ENCODE peak calls at places on chromosomes 13 and 19, in eight cellular contexts. N is activated CD4-positive, alpha-beta T cell treated with anti-CD3 and anti-CD28 coated beads, Interleukin-2, amount 10 ng/mL, durations not matched to agents 7 days and 5 days; M is colonic mucosa; H is fibroblast of the conjunctiva; T is NCI-H2029; P is NCI-H1092 treated with DMSO at 0.1 percent for 48 hours; C is HT1080; X is aorta. D is an unnamed sample.

GRCh38 chr13:110336681-110337080 is 29.6 kb downstream of the COL4A2 start:
- DNase-seq in N (no peak), M (no peak), H (no peak), T (no peak), P (no peak), C (no peak), X (no peak), D (no peak)

GRCh38 chr13:19959141-19959830 is 759 bp downstream of the ZMYM2 start:
- DNase-seq in N (peak), M (peak), H (no peak), T (peak), P (peak), C (peak), X (peak), D (no peak)

GRCh38 chr13:57858376-57858775 is 226.8 kb downstream of the PCDH17 start:
- DNase-seq in N (no peak), M (no peak), H (no peak), T (no peak), P (no peak), C (peak), X (no peak), D (no peak)

GRCh38 chr19:7679017-7679720 is 1.5 kb upstream of the TRAPPC5 start:
- DNase-seq in N (peak), M (no peak), H (no peak), T (no peak), P (peak), C (no peak), X (no peak), D (no peak)

GRCh38 chr19:55484571-55485438 is at the start of gene NAT14:
- DNase-seq in N (peak), M (no peak), H (no peak), T (peak), P (peak), C (peak), X (peak), D (peak)

GRCh38 chr19:10228925-10229324 is 2.2 kb downstream of the S1PR2 start:
- DNase-seq in N (peak), M (peak), H (no peak), T (peak), P (peak), C (peak), X (no peak), D (no peak)

GRCh38 chr13:46961719-46962118 is 64.9 kb upstream of the HTR2A start:
- DNase-seq in N (no peak), M (no peak), H (peak), T (no peak), P (no peak), C (peak), X (no peak), D (no peak)

GRCh38 chr19:44737238-44738160 is 11.0 kb upstream of the BCL3 start:
- DNase-seq in N (no peak), M (no peak), H (no peak), T (no peak), P (no peak), C (peak), X (no peak), D (no peak)

GRCh38 chr13:33639158-33639557 is 178.8 kb upstream of the RFC3 start:
- DNase-seq in N (no peak), M (peak), H (peak), T (no peak), P (no peak), C (no peak), X (no peak), D (no peak)

GRCh38 chr13:30551194-30551593 is 66.5 kb upstream of the USPL1 start:
- DNase-seq in N (peak), M (no peak), H (peak), T (no peak), P (no peak), C (peak), X (no peak), D (no peak)

GRCh38 chr13:25171517-25172302 is at the start of gene AMER2:
- DNase-seq in N (no peak), M (no peak), H (no peak), T (peak), P (peak), C (no peak), X (peak), D (peak)

GRCh38 chr13:76019421-76020044 is 383.4 kb downstream of the LMO7 start:
- DNase-seq in N (no peak), M (peak), H (no peak), T (no peak), P (no peak), C (peak), X (no peak), D (no peak)

GRCh38 chr19:46715620-46716012 is 1.3 kb downstream of the PRKD2 start:
- DNase-seq in N (no peak), M (no peak), H (no peak), T (no peak), P (no peak), C (no peak), X (no peak), D (no peak)

GRCh38 chr19:10111405-10111811 is at the start of gene P2RY11:
- DNase-seq in N (peak), M (no peak), H (no peak), T (no peak), P (no peak), C (no peak), X (no peak), D (no peak)

GRCh38 chr13:78102121-78102677 is 183.6 kb upstream of the EDNRB start:
- DNase-seq in N (no peak), M (peak), H (peak), T (no peak), P (no peak), C (peak), X (no peak), D (no peak)

D was measured in NCI-H774.